ENCODE peak calls at places on chromosome 2, in six cellular contexts. One of them, this sample, is unnamed.

GRCh38 chr2:44602446-44602845 is 240.7 kb downstream of the CAMKMT start:
- DNase-seq in sigmoid colon: no peak
- DNase-seq in fibroblast of pulmonary artery: no peak
- DNase-seq in Ammon's horn: no peak
- DNase-seq in pancreas: no peak
- DNase-seq in EL: no peak
- DNase-seq in this sample: no peak

GRCh38 chr2:234991290-234991689 is 39.5 kb downstream of the SH3BP4 start:
- DNase-seq in Ammon's horn: no peak
- DNase-seq in EL: no peak
- DNase-seq in pancreas: no peak
- DNase-seq in fibroblast of pulmonary artery: no peak
- DNase-seq in sigmoid colon: no peak
- DNase-seq in this sample: no peak

GRCh38 chr2:48699377-48699951 is 56.1 kb downstream of the LHCGR start:
- DNase-seq in fibroblast of pulmonary artery: peak
- DNase-seq in pancreas: no peak
- DNase-seq in Ammon's horn: no peak
- DNase-seq in EL: peak
- DNase-seq in sigmoid colon: no peak
- DNase-seq in this sample: no peak

GRCh38 chr2:229921101-229921891 is 513 bp downstream of the TRIP12 start:
- DNase-seq in EL: peak
- DNase-seq in Ammon's horn: peak
- DNase-seq in sigmoid colon: peak
- DNase-seq in pancreas: peak
- DNase-seq in fibroblast of pulmonary artery: peak
- DNase-seq in this sample: peak

GRCh38 chr2:46362667-46363012 is 65.4 kb downstream of the EPAS1 start:
- DNase-seq in fibroblast of pulmonary artery: no peak
- DNase-seq in sigmoid colon: no peak
- DNase-seq in pancreas: no peak
- DNase-seq in Ammon's horn: no peak
- DNase-seq in EL: peak
- DNase-seq in this sample: no peak

GRCh38 chr2:112577756-112578155 is 6.7 kb upstream of the CHCHD5 start:
- DNase-seq in sigmoid colon: no peak
- DNase-seq in EL: peak
- DNase-seq in pancreas: no peak
- DNase-seq in Ammon's horn: no peak
- DNase-seq in fibroblast of pulmonary artery: peak
- DNase-seq in this sample: no peak

GRCh38 chr2:121356058-121356640 is 71.1 kb upstream of the TFCP2L1 start:
- DNase-seq in fibroblast of pulmonary artery: peak
- DNase-seq in Ammon's horn: peak
- DNase-seq in EL: peak
- DNase-seq in sigmoid colon: peak
- DNase-seq in pancreas: no peak
- DNase-seq in this sample: peak

GRCh38 chr2:231984992-231985391 is 23.5 kb downstream of the DIS3L2 start:
- DNase-seq in sigmoid colon: no peak
- DNase-seq in Ammon's horn: no peak
- DNase-seq in EL: no peak
- DNase-seq in pancreas: no peak
- DNase-seq in fibroblast of pulmonary artery: no peak
- DNase-seq in this sample: no peak

GRCh38 chr2:154125900-154126299 is 254.2 kb downstream of the GALNT13 start:
- DNase-seq in pancreas: no peak
- DNase-seq in sigmoid colon: no peak
- DNase-seq in Ammon's horn: no peak
- DNase-seq in EL: no peak
- DNase-seq in fibroblast of pulmonary artery: no peak
- DNase-seq in this sample: no peak

GRCh38 chr2:39513641-39514094 is 76.6 kb upstream of the MAP4K3 start:
- DNase-seq in sigmoid colon: peak
- DNase-seq in EL: peak
- DNase-seq in Ammon's horn: peak
- DNase-seq in pancreas: no peak
- DNase-seq in fibroblast of pulmonary artery: peak
- DNase-seq in this sample: peak

GRCh38 chr2:11621465-11621864 is 48.5 kb downstream of the NTSR2 start:
- DNase-seq in sigmoid colon: no peak
- DNase-seq in pancreas: no peak
- DNase-seq in Ammon's horn: peak
- DNase-seq in EL: no peak
- DNase-seq in fibroblast of pulmonary artery: no peak
- DNase-seq in this sample: no peak

This sample was measured in stimulated activated naive CD8-positive, alpha-beta T cell treated with anti-CD3 and anti-CD28 coated beads, Interleukin-15, Interleukin-2, amounts not matched to agents 100 U/mL and 50 U/mL, for 24 hours.